ENCODE peak calls at places on chromosomes 7 and 10, in six cellular contexts. R is IMR-90, F is neuronal stem cell, Q is mesendoderm, O is H1, S is trophoblast cell. J is an unnamed sample.

GRCh38 chr7:3722396-3722846 is 421.4 kb downstream of the SDK1 start:
- DNase-seq in F (peak; percentile 45), R (peak; percentile 2), Q (peak; percentile 95), S (peak; percentile 7), O (peak; percentile 81), J (peak; percentile 51)

GRCh38 chr7:25772802-25773201 is 379.2 kb upstream of the NFE2L3 start:
- DNase-seq in F (no peak), Q (no peak), S (no peak), O (no peak), R (no peak), J (no peak)

GRCh38 chr7:83457022-83457892 is 191.7 kb downstream of the SEMA3E start:
- DNase-seq in S (no peak), F (no peak), O (no peak), Q (peak; percentile 74), R (no peak), J (no peak)

GRCh38 chr7:75842836-75843446 is 29.3 kb upstream of the CCL24 start:
- DNase-seq in F (no peak), R (peak; percentile 93), Q (peak; percentile 22), O (no peak), S (peak; percentile 74), J (peak; percentile 96)

GRCh38 chr7:115825736-115826135 is 204.8 kb downstream of the TFEC start:
- DNase-seq in R (peak; percentile 69), Q (no peak), O (no peak), S (peak; percentile 81), F (no peak), J (no peak)

GRCh38 chr10:42984761-42985325 is 92.0 kb upstream of the RET start:
- DNase-seq in O (peak; percentile 31), F (no peak), R (no peak), S (no peak), Q (no peak), J (no peak)

GRCh38 chr10:85976267-85976793 is 390.3 kb downstream of the GRID1 start:
- DNase-seq in S (no peak), Q (peak; percentile 60), O (no peak), F (no peak), R (no peak), J (no peak)

GRCh38 chr10:113681533-113682470 is 2.1 kb downstream of the CASP7 start:
- DNase-seq in O (no peak), R (no peak), S (no peak), Q (no peak), F (no peak), J (no peak)

GRCh38 chr7:12635830-12636229 is 51.6 kb upstream of the ARL4A start:
- DNase-seq in F (no peak), O (no peak), S (peak; percentile 61), R (no peak), Q (no peak), J (peak; percentile 28)

GRCh38 chr7:134276951-134277350 is 39.8 kb downstream of the SLC35B4 start:
- DNase-seq in F (no peak), R (no peak), Q (no peak), O (no peak), S (no peak), J (no peak)

GRCh38 chr10:34655286-34656170 is 159.6 kb downstream of the PARD3 start:
- DNase-seq in S (peak; percentile 91), F (peak; percentile 63), R (peak; percentile 75), Q (peak; percentile 91), O (peak; percentile 74), J (peak; percentile 78)

GRCh38 chr10:5613481-5613880 is 52.9 kb downstream of the ASB13 start:
- DNase-seq in S (no peak), F (no peak), O (no peak), R (no peak), Q (no peak), J (no peak)
- H3K4me1 ChIP-seq in S (peaks cover 15% of the 10 kb centered on the region), F (peaks cover 2% of the 10 kb centered on the region), O (no peaks in the 10 kb centered on the region), R (peaks cover 9% of the 10 kb centered on the region), Q (no peaks in the 10 kb centered on the region), J (peaks cover 23% of the 10 kb centered on the region)

DNA sequence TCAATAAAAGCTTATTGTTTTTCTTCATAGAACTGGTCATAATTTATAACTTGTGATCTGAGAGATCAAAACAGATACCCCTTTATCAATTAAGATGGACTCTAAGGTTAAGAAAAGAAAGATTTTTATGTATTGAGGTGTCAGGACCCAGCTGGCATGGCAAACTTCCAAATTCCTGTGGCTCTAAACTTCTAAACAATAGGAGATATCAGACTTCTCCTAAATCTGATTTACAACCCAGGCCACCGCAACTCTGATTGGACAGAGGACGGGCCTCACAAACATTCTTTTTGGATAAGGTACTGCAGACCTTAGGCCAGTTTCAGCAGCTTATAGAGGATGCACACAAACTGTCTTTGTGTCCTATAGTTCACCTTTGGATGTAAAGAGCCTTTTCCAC is 69.1 kb downstream of the ELMO1 start:
- DNase-seq in Q (no peak), S (no peak), O (no peak), R (no peak), F (no peak), J (no peak)
- H2BK5ac ChIP-seq in Q (no peak overlapping the region), S (no peak overlapping the region), O (no peak overlapping the region), R (no peak overlapping the region), F (no peak overlapping the region), J (no peak overlapping the region)

DNA sequence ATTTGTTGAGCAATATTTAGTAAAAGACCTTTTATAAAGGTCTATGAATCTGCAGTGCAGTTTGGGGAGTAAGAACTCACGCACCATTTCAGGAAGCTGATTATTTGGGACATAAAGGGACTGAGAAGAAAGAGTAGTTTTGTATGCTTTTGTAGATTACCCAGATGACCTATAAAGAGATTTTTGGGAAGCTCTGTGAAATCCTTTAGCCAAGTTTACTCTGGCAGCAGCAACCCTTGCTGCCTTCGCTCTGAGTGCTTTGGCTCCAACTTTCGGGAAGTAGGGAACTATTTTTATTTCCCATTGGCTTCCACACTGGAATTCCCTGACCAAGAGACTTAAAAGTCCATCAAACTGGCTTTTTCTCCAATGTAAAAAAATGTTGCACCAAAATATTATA is 1110.1 kb upstream of the PHF14 start:
- DNase-seq in Q (no peak), S (no peak), O (no peak), F (no peak), R (no peak), J (no peak)
- H3K4me3 ChIP-seq in Q (no peak overlapping the region), S (no peak overlapping the region), O (no peak overlapping the region), F (no peak overlapping the region), R (no peak overlapping the region), J (no peak overlapping the region)

GRCh38 chr10:132575320-132576201 is 38.0 kb downstream of the INPP5A start:
- DNase-seq in F (no peak), Q (no peak), S (peak; percentile 55), R (peak; percentile 91), O (no peak), J (peak; percentile 78)
- H3K4me1 ChIP-seq in F (peaks cover 26% of the 10 kb centered on the region), Q (peaks cover 7% of the 10 kb centered on the region), S (peaks cover 37% of the 10 kb centered on the region), R (peaks cover 24% of the 10 kb centered on the region), O (peaks cover 7% of the 10 kb centered on the region), J (peaks cover 55% of the 10 kb centered on the region)

DNA sequence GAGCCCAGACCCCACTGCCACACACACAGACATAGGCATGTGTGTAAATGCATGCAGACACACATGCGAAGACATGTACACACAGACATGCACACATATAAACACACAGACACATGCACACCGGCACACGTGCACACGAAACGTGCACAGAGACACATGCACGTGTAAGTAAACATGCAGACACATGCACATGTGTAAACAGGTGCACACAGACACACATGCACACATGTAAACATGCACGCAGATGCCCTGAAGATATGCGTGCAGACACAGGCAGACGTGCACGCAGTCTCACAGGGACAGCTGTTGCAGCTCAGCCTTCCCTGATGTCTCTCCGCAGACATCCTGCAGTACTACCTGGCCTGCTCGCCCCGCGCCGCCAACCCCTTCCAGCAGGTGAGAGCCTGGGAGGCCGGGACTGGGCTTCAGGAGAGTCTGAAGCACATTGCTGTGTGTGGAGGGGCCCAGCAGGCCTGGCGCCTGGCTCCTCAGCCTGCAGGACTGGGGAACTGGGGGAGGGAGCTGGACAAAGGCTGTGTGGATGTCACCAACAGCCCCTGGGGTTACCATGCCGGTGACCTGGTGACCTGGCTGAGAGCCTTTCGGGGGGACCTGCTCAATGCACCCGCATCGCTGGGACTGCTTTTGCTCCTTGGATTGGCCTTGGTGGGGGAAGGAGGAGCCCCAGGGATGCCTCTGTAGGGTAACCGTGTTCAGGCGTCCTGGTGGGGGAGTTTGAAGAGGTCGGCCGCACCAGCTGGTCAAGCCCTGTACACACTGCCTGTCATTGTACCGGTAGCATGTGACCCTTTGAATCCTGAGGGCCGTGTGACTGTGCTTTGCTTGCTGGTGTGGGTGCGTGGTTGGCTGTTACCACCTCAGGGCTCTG is 20.3 kb downstream of the TTYH3 start:
- DNase-seq in R (no peak), Q (no peak), F (no peak), S (no peak), O (no peak), J (no peak)
- H2BK5ac ChIP-seq in R (no peak overlapping the region), Q (no peak overlapping the region), F (no peak overlapping the region), S (no peak overlapping the region), O (peak overlapping the region; percentile 14), J (no peak overlapping the region)

GRCh38 chr7:28330384-28331070 is 81.8 kb upstream of the CREB5 start:
- DNase-seq in S (no peak), O (no peak), R (peak; percentile 39), F (no peak), Q (no peak), J (no peak)
- H3K4me3 ChIP-seq in S (no peak overlapping the region), O (no peak overlapping the region), R (no peak overlapping the region), F (no peak overlapping the region), Q (no peak overlapping the region), J (peak overlapping the region; percentile 46)

GRCh38 chr10:44385423-44385725 is 477 bp upstream of the CXCL12 start:
- DNase-seq in F (no peak), R (no peak), S (no peak), Q (no peak), O (no peak), J (no peak)
- H3K4me1 ChIP-seq in F (no peaks in the 10 kb centered on the region), R (peaks cover 3% of the 10 kb centered on the region), S (peaks cover 21% of the 10 kb centered on the region), Q (peaks cover 21% of the 10 kb centered on the region), O (peaks cover 11% of the 10 kb centered on the region), J (peaks cover 36% of the 10 kb centered on the region)

DNA sequence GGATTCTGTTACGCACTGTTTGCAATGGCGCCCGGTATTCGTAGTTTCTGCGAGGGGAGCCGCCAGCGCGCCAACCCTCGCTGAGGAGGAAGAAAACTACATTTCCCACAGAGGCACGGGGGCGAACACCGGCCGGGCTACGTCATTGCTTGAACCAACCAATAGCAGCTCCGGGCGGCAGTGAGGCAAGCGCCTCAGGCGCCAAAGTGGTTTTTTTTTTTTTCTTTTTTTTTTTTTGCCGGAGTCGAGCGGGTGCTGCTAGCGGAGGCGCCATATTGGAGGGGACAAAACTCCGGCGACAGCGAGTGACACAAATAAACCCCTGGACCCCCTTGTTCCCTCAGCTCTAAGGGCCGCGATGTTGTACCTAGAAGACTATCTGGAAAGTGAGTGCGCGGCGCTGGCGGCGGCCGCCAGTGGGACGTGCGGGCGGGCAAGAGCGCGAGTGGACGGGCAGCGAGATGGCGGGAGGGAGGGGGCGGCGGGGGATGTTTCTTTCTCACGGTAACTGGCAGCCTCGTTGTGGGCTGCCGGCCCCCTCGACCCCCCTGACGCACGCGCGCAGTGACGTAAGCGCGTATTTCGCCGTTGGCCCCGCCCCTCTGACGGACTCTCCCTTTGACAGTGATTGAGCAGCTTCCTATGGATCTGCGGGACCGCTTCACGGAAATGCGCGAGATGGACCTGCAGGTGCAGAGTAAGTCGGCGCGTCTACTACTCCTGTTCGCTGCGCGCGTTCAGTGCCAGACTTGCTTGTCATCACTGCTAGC is at the start of gene ING3:
- DNase-seq in R (peak; percentile 97), O (peak; percentile 98), Q (peak; percentile 99), F (peak; percentile 95), S (peak; percentile 99), J (peak; percentile 98)
- H2BK5ac ChIP-seq in R (peak within 1 kb of the TSS; percentile 99), O (peak within 1 kb of the TSS; percentile 96), Q (peak within 1 kb of the TSS; percentile 88), F (peak within 1 kb of the TSS; percentile 91), S (peak within 1 kb of the TSS; percentile 97), J (peak within 1 kb of the TSS; percentile 78)